ENCODE peak calls at places on chromosomes 3 and 15, in seven cellular contexts. Y is NCI-H1436, G is upper lobe of left lung, A is endothelial cell, K is amygdala, S is Karpas-422, W is HT1080. Z is an unnamed sample.

GRCh38 chr15:98421419-98422085 is 226.8 kb upstream of the IGF1R start:
- DNase-seq in G (peak), Y (peak), S (peak), W (peak), K (peak), A (peak), Z (peak)

GRCh38 chr15:34214135-34214534 is 4.2 kb upstream of the KATNBL1 start:
- DNase-seq in K (no peak), A (no peak), G (no peak), S (no peak), Y (no peak), W (no peak), Z (no peak)

GRCh38 chr3:37909067-37909911 is 47.6 kb downstream of the CTDSPL start:
- DNase-seq in Y (no peak), K (no peak), W (peak), S (no peak), A (no peak), G (peak), Z (no peak)

GRCh38 chr3:38586546-38587520 is 62.7 kb downstream of the SCN5A start:
- DNase-seq in K (no peak), A (no peak), W (no peak), Y (no peak), G (no peak), S (no peak), Z (no peak)

GRCh38 chr3:179768080-179768479 is 115.2 kb downstream of the USP13 start:
- DNase-seq in K (no peak), G (no peak), W (peak), A (peak), S (no peak), Y (peak), Z (peak)

GRCh38 chr15:57112178-57112577 is 193.7 kb downstream of the TCF12 start:
- DNase-seq in Y (no peak), W (no peak), K (no peak), G (no peak), S (no peak), A (no peak), Z (no peak)

GRCh38 chr3:195556390-195556789 is 13.3 kb upstream of the PPP1R2 start:
- DNase-seq in W (no peak), A (peak), Y (no peak), K (no peak), S (peak), G (no peak), Z (no peak)

GRCh38 chr3:53046171-53047170 is 598 bp upstream of the SFMBT1 start:
- DNase-seq in K (peak), Y (no peak), A (peak), G (peak), S (peak), W (no peak), Z (peak)

GRCh38 chr3:122146466-122146865 is 37.0 kb upstream of the CASR start:
- DNase-seq in K (no peak), A (no peak), Y (no peak), S (no peak), W (no peak), G (no peak), Z (no peak)

GRCh38 chr3:129506272-129506742 is 22.1 kb upstream of the RHO start:
- DNase-seq in K (no peak), G (no peak), W (no peak), S (no peak), A (no peak), Y (no peak), Z (no peak)

GRCh38 chr15:27670481-27670880 is 428.6 kb downstream of the OCA2 start:
- DNase-seq in Y (no peak), K (no peak), S (no peak), G (no peak), A (no peak), W (no peak), Z (no peak)

GRCh38 chr3:149542375-149543312 is 68.1 kb downstream of the TM4SF4 start:
- DNase-seq in S (no peak), W (peak), A (no peak), Y (no peak), K (no peak), G (no peak), Z (no peak)

GRCh38 chr3:197528190-197528589 is 27.6 kb downstream of the BDH1 start:
- DNase-seq in K (no peak), A (no peak), S (no peak), G (no peak), W (no peak), Y (no peak), Z (no peak)

GRCh38 chr3:125990253-125990970 is 21.4 kb downstream of the ROPN1B start:
- DNase-seq in W (peak), G (peak), A (peak), S (peak), Y (peak), K (peak), Z (peak)

GRCh38 chr3:155744626-155745324 is at the start of gene PLCH1:
- DNase-seq in W (peak), A (peak), K (peak), Y (peak), S (peak), G (peak), Z (peak)

GRCh38 chr15:36896949-36897348 is 203.4 kb downstream of the MEIS2 start:
- DNase-seq in K (no peak), Y (no peak), W (no peak), S (no peak), G (no peak), A (no peak), Z (no peak)

GRCh38 chr15:74786659-74787165 is 4.8 kb downstream of the CSK start:
- DNase-seq in A (no peak), S (peak), K (no peak), W (no peak), Y (no peak), G (no peak), Z (no peak)

GRCh38 chr3:37620071-37620635 is 241.5 kb upstream of the CTDSPL start:
- DNase-seq in S (no peak), K (no peak), A (no peak), Y (no peak), W (no peak), G (no peak), Z (no peak)

GRCh38 chr3:141487419-141488345 is 855 bp downstream of the RASA2 start:
- DNase-seq in K (no peak), Y (peak), W (peak), S (peak), A (peak), G (peak), Z (peak)

GRCh38 chr3:49020335-49021212 is 1.3 kb upstream of the NDUFAF3 start:
- DNase-seq in W (no peak), Y (no peak), K (no peak), A (peak), G (peak), S (peak), Z (no peak)

GRCh38 chr3:120182613-120183524 is 88.6 kb upstream of the GSK3B start:
- DNase-seq in W (peak), G (no peak), Y (peak), S (peak), K (no peak), A (no peak), Z (no peak)

GRCh38 chr3:195697582-195698324 is 23.0 kb upstream of the MUC20 start:
- DNase-seq in Y (no peak), A (no peak), W (peak), K (no peak), S (no peak), G (no peak), Z (no peak)

GRCh38 chr3:5784656-5785055 is 597.1 kb downstream of the EDEM1 start:
- DNase-seq in K (no peak), Y (peak), A (no peak), W (no peak), G (no peak), S (no peak), Z (no peak)

GRCh38 chr15:41544650-41545015 is 576 bp upstream of the RPAP1 start:
- DNase-seq in W (no peak), S (no peak), A (no peak), K (no peak), Y (no peak), G (no peak), Z (no peak)

GRCh38 chr15:22813844-22814243 is 24.6 kb upstream of the NIPA2 start:
- DNase-seq in Y (no peak), G (no peak), W (no peak), K (no peak), A (no peak), S (no peak), Z (no peak)

GRCh38 chr15:39199076-39199475 is 381.8 kb upstream of the THBS1 start:
- DNase-seq in A (no peak), W (no peak), K (no peak), S (no peak), G (no peak), Y (no peak), Z (no peak)

GRCh38 chr3:64872385-64872784 is 184.6 kb upstream of the ADAMTS9 start:
- DNase-seq in K (no peak), A (no peak), S (no peak), W (no peak), Y (no peak), G (no peak), Z (no peak)

GRCh38 chr3:123743121-123743520 is 141.0 kb downstream of the MYLK start:
- DNase-seq in A (no peak), Y (no peak), K (no peak), S (no peak), W (no peak), G (no peak), Z (no peak)

GRCh38 chr3:126269360-126269759 is 87.8 kb downstream of the KLF15 start:
- DNase-seq in Y (no peak), K (no peak), W (no peak), S (no peak), A (no peak), G (no peak), Z (no peak)

GRCh38 chr3:154955907-154956533 is 124.1 kb upstream of the MME start:
- DNase-seq in S (no peak), Y (no peak), W (no peak), A (no peak), K (no peak), G (no peak), Z (no peak)

GRCh38 chr3:16589867-16590624 is 15.2 kb downstream of the DAZL start:
- DNase-seq in W (no peak), Y (no peak), A (no peak), G (no peak), K (no peak), S (no peak), Z (no peak)

Z was measured in frontal cortex.